ENCODE peak calls at places on chromosomes 3 and 15, in seven cellular contexts. G, X, B, S, P, C and N are unnamed samples.
A peak's percentile ranks its signal among the peaks of the same experiment; 100 is the strongest.

GRCh38 chr3:155853214-155854146 is 747 bp downstream of the SLC33A1 start:
- DNase-seq in C (no peak), P (no peak), G (peak; percentile 36), S (peak; percentile 30), X (no peak), B (no peak), N (no peak)

GRCh38 chr3:154885016-154885415 is 195.1 kb upstream of the MME start:
- DNase-seq in B (peak; percentile 31), S (no peak), P (no peak), C (no peak), G (no peak), X (no peak), N (no peak)

GRCh38 chr3:168813261-168813660 is 717.5 kb upstream of the GOLIM4 start:
- DNase-seq in C (no peak), P (no peak), X (no peak), B (no peak), G (no peak), S (no peak), N (no peak)

GRCh38 chr3:195904364-195904763 is 4.0 kb downstream of the TNK2 start:
- DNase-seq in S (no peak), P (no peak), G (no peak), B (no peak), X (no peak), C (no peak), N (no peak)

GRCh38 chr3:17442332-17443049 is 299.9 kb downstream of the TBC1D5 start:
- DNase-seq in P (no peak), X (no peak), S (no peak), C (no peak), G (no peak), B (no peak), N (peak; percentile 17)

GRCh38 chr15:59283717-59284336 is 77.2 kb downstream of the LDHAL6B start:
- DNase-seq in G (peak; percentile 38), P (no peak), B (no peak), X (no peak), S (no peak), C (no peak), N (peak; percentile 98)

GRCh38 chr3:196163687-196164493 is 47.3 kb downstream of the ZDHHC19 start:
- DNase-seq in C (no peak), G (peak; percentile 57), S (peak; percentile 46), B (no peak), X (peak; percentile 27), P (no peak), N (no peak)

GRCh38 chr3:105866656-105867653 is 1.9 kb downstream of the CBLB start:
- DNase-seq in P (peak; percentile 45), B (no peak), S (no peak), C (no peak), G (peak; percentile 72), X (peak; percentile 25), N (peak; percentile 52)

GRCh38 chr3:84136425-84136824 is 822.4 kb upstream of the CADM2 start:
- DNase-seq in G (no peak), P (no peak), X (no peak), C (no peak), S (no peak), B (no peak), N (peak; percentile 5)

GRCh38 chr3:48013288-48013980 is 2.8 kb downstream of the MAP4 start:
- DNase-seq in S (no peak), P (no peak), X (peak; percentile 38), G (peak; percentile 82), B (no peak), C (no peak), N (peak; percentile 70)

GRCh38 chr3:134810052-134810435 is 15.0 kb downstream of the EPHB1 start:
- DNase-seq in B (no peak), S (no peak), G (no peak), C (no peak), P (no peak), X (no peak), N (no peak)

GRCh38 chr3:186821429-186822367 is 15.4 kb upstream of the RFC4 start:
- DNase-seq in X (no peak), G (peak; percentile 56), P (peak; percentile 32), C (peak; percentile 40), S (no peak), B (peak; percentile 14), N (peak; percentile 48)

GRCh38 chr3:160445854-160446253 is 3.7 kb downstream of the TRIM59 start:
- DNase-seq in X (no peak), G (no peak), B (no peak), S (no peak), C (no peak), P (no peak), N (no peak)

GRCh38 chr3:160447544-160447943 is 2.0 kb downstream of the TRIM59 start:
- DNase-seq in B (no peak), S (no peak), P (no peak), G (no peak), X (no peak), C (no peak), N (peak; percentile 57)

GRCh38 chr3:160448845-160449659 is 534 bp downstream of the TRIM59 start:
- DNase-seq in X (peak; percentile 30), G (no peak), P (no peak), C (peak; percentile 56), S (peak; percentile 20), B (no peak), N (peak; percentile 40)

GRCh38 chr3:160444411-160444810 is 5.2 kb downstream of the TRIM59 start:
- DNase-seq in C (no peak), P (no peak), X (no peak), S (no peak), G (no peak), B (no peak), N (no peak)

DNA sequence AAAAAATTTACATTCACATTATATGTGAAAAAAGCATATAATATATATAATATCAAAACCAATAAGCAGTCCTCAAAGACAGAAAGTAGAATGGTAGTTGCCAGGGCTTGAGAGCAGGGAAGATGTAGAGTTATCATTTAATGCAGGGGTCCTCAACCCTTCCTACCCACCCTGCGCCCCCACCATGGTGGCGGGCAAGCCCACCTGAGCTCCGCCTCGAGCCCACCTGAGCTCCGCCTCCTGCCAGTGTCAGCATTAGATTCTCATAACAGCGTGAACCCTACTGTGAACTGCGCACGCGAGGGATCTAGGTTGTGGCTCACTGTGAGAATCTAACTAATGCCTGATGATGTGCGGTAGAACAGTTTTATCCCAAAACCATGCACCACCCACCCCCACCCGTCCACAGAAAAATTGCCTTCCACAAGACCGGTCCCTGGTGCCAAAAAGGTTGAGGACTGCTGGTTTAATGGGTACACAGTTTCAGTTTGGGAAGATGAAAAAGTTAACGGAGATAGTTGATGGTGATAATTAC is 3.0 kb downstream of the TRIM59 start:
- DNase-seq in X (no peak), G (no peak), B (no peak), P (no peak), S (no peak), C (no peak), N (no peak)
- H3K4me3 ChIP-seq in X (no peak overlapping the region), G (no peak overlapping the region), B (no peak overlapping the region), P (no peak overlapping the region), S (no peak overlapping the region), C (peak overlapping the region; percentile 13), N (no peak overlapping the region)

GRCh38 chr3:113000691-113001090 is 9.9 kb downstream of the GTPBP8 start:
- DNase-seq in P (no peak), B (no peak), G (no peak), X (no peak), S (no peak), C (no peak), N (no peak)
- H3K4me3 ChIP-seq in P (no peak overlapping the region), B (no peak overlapping the region), G (no peak overlapping the region), X (no peak overlapping the region), S (no peak overlapping the region), C (no peak overlapping the region), N (no peak overlapping the region)

GRCh38 chr3:125119752-125120369 is 64.1 kb upstream of the HEG1 start:
- DNase-seq in P (peak; percentile 50), X (no peak), G (no peak), B (no peak), C (no peak), S (no peak), N (no peak)
- H3K4me3 ChIP-seq in P (peak overlapping the region; percentile 1), X (no peak overlapping the region), G (no peak overlapping the region), B (no peak overlapping the region), C (peak overlapping the region; percentile 51), S (peak overlapping the region; percentile 18), N (no peak overlapping the region)

GRCh38 chr15:98304366-98304765 is 343.9 kb downstream of the ARRDC4 start:
- DNase-seq in G (no peak), B (no peak), X (no peak), S (no peak), P (no peak), C (no peak), N (no peak)
- H3K4me3 ChIP-seq in G (no peak overlapping the region), B (no peak overlapping the region), X (no peak overlapping the region), S (no peak overlapping the region), P (no peak overlapping the region), C (no peak overlapping the region), N (no peak overlapping the region)

GRCh38 chr3:127458698-127459097 is 131.8 kb downstream of the TPRA1 start:
- DNase-seq in C (peak; percentile 72), G (no peak), S (no peak), B (no peak), X (no peak), P (no peak), N (no peak)

GRCh38 chr3:127455541-127456450 is 134.7 kb downstream of the TPRA1 start:
- DNase-seq in B (no peak), P (peak; percentile 9), X (peak; percentile 64), S (peak; percentile 73), G (peak; percentile 41), C (peak; percentile 81), N (peak; percentile 34)

GRCh38 chr3:127456471-127457093 is 134.0 kb downstream of the TPRA1 start:
- DNase-seq in P (no peak), S (no peak), B (no peak), C (no peak), X (no peak), G (no peak), N (peak; percentile 88)

GRCh38 chr3:127457746-127458145 is 132.8 kb downstream of the TPRA1 start:
- DNase-seq in B (no peak), X (no peak), P (no peak), C (no peak), S (no peak), G (no peak), N (no peak)

DNA sequence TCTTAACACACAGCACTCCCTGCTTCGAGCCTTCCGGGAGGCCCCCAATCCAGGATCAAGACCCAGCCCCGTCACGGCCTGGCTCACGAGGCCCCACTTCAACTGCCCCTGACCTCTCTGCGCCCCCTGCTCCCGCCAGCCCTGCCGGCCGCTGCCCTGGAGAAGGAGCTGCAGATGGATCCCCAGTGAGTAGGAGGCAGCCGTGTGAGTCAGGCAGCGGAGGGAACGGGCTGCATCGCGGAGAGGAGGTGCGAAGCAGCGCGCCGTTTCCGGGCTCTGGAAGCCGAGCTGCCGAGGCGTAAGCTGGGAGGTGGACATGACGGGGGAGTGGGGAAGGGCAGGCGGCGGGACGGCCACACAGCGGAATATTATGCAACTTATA is 133.4 kb downstream of the TPRA1 start:
- DNase-seq in S (peak; percentile 19), B (no peak), X (no peak), G (no peak), P (no peak), C (no peak), N (peak; percentile 77)
- H3K4me3 ChIP-seq in S (no peak overlapping the region), B (peak overlapping the region; percentile 22), X (no peak overlapping the region), G (no peak overlapping the region), P (no peak overlapping the region), C (no peak overlapping the region), N (peak overlapping the region; percentile 37)